ENCODE peak calls at places on chromosomes 3 and 15, in seven cellular contexts. O is effector memory CD4-positive, alpha-beta T cell; M is transverse colon; C is esophagus squamous epithelium; I is PC-9; D is tibial artery; T is heart left ventricle. N is an unnamed sample.
A peak's percentile ranks its signal among the peaks of the same experiment; 100 is the strongest.

GRCh38 chr15:34820110-34820509 is 24.8 kb upstream of the ACTC1 start:
- DNase-seq in C (no peak), M (no peak), O (no peak), D (no peak), T (no peak), I (no peak), N (no peak)

GRCh38 chr15:56471440-56472069 is 6.6 kb upstream of the MNS1 start:
- DNase-seq in D (no peak), O (no peak), I (no peak), M (no peak), T (no peak), C (no peak), N (no peak)

GRCh38 chr3:11558002-11558401 is 85.7 kb downstream of the VGLL4 start:
- DNase-seq in D (no peak), T (no peak), O (no peak), I (no peak), M (no peak), C (no peak), N (no peak)

GRCh38 chr3:27387625-27388024 is 18.4 kb upstream of the NEK10 start:
- DNase-seq in I (no peak), M (no peak), T (no peak), O (no peak), C (no peak), D (no peak), N (no peak)

GRCh38 chr3:58624550-58624949 is 42.0 kb downstream of the FAM3D start:
- DNase-seq in O (no peak), D (no peak), C (no peak), I (no peak), M (no peak), T (no peak), N (no peak)

GRCh38 chr3:124995460-124995994 is 60.3 kb downstream of the HEG1 start:
- DNase-seq in T (peak; percentile 35), M (peak; percentile 65), O (peak; percentile 10), I (peak; percentile 52), C (no peak), D (peak; percentile 68), N (peak; percentile 52)

GRCh38 chr15:30956216-30956803 is 35.1 kb downstream of the MTMR10 start:
- DNase-seq in D (no peak), C (no peak), M (no peak), T (no peak), O (no peak), I (no peak), N (no peak)

GRCh38 chr15:48647963-48648362 is 2.5 kb upstream of the FBN1 start:
- DNase-seq in C (no peak), T (no peak), M (no peak), O (no peak), I (no peak), D (no peak), N (peak; percentile 35)

GRCh38 chr15:92076536-92076935 is 223.0 kb downstream of the SLCO3A1 start:
- DNase-seq in O (no peak), M (no peak), C (no peak), T (no peak), D (no peak), I (no peak), N (no peak)

GRCh38 chr3:17753271-17753992 is 11.0 kb upstream of the TBC1D5 start:
- DNase-seq in I (no peak), T (no peak), M (no peak), D (no peak), O (no peak), C (no peak), N (no peak)

GRCh38 chr3:184327171-184327570 is 10.2 kb upstream of the FAM131A start:
- DNase-seq in M (no peak), I (no peak), T (no peak), D (no peak), O (no peak), C (no peak), N (no peak)

GRCh38 chr15:92158426-92158825 is 235.3 kb upstream of the ST8SIA2 start:
- DNase-seq in D (no peak), T (no peak), M (no peak), C (no peak), O (no peak), I (peak; percentile 83), N (no peak)

GRCh38 chr15:48845123-48845522 is 32.8 kb upstream of the EID1 start:
- DNase-seq in D (no peak), M (no peak), T (no peak), O (no peak), C (no peak), I (no peak), N (no peak)

GRCh38 chr3:98583766-98584165 is 9.6 kb downstream of the CPOX start:
- DNase-seq in M (no peak), T (no peak), D (no peak), I (no peak), O (no peak), C (no peak), N (no peak)

GRCh38 chr3:178850452-178851166 is 221.0 kb downstream of the ZMAT3 start:
- DNase-seq in D (no peak), C (no peak), O (no peak), I (no peak), M (no peak), T (no peak), N (no peak)

GRCh38 chr3:178845446-178846118 is 226.0 kb downstream of the ZMAT3 start:
- DNase-seq in D (no peak), O (no peak), C (no peak), M (no peak), I (no peak), T (no peak), N (no peak)

GRCh38 chr3:178847170-178847569 is 224.4 kb downstream of the ZMAT3 start:
- DNase-seq in C (no peak), D (no peak), I (no peak), T (no peak), M (no peak), O (no peak), N (no peak)

GRCh38 chr3:178849220-178849910 is 222.2 kb downstream of the ZMAT3 start:
- DNase-seq in O (no peak), I (no peak), D (no peak), C (no peak), M (no peak), T (no peak), N (no peak)
- H3K4me3 ChIP-seq in O (no peak overlapping the region), I (no peak overlapping the region), D (no peak overlapping the region), C (no peak overlapping the region), M (no peak overlapping the region), T (no peak overlapping the region), N (no peak overlapping the region)

GRCh38 chr15:40094156-40094555 is 14.5 kb downstream of the BMF start:
- DNase-seq in C (no peak), T (no peak), O (no peak), M (no peak), D (no peak), I (no peak), N (no peak)

GRCh38 chr15:40090774-40091455 is 17.8 kb downstream of the BMF start:
- DNase-seq in O (no peak), M (no peak), D (no peak), C (no peak), T (peak; percentile 28), I (no peak), N (no peak)

GRCh38 chr15:40093224-40093842 is 15.3 kb downstream of the BMF start:
- DNase-seq in C (no peak), T (no peak), M (no peak), O (no peak), D (no peak), I (peak; percentile 68), N (peak; percentile 39)

GRCh38 chr15:40091861-40092415 is 16.7 kb downstream of the BMF start:
- DNase-seq in I (no peak), T (peak; percentile 15), M (no peak), C (no peak), O (no peak), D (no peak), N (peak; percentile 98)

DNA sequence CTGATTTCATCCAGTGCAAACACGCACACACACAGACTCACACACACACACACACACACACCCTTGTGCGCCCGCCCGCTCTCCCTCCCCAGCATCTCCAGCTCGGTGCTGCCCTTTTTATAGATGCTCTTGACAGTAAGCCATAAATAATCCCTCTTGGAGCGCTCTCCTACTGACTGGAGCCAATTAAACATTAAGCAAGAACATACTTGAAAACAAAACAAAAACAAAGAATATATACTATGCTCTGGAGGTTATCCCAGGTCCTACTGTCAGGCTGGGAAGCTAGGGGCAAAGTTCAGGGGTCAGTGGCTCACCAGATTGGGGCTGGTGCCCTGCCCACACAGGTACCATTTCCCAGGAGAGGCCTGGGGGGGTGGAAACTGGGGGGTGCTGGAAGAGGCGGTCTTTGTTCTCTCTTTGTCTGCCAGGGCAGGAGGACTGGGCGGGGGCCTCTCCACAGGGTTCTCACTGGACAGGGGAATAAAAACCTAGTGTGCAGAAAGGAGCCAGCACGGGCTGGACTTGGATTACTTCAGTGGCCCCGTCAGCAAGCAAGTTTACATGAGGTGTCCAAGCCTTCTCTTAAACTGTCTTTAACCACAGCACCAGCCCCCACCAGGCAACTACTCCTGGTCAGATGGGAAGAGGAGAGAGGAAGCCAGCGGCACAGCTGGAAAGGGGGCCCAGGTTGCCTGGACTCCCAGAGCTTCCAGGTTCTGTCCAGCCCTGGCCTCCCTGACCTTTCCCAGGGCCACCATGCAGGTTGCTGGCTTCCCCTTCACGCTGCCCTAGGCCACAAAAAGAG is 16.1 kb downstream of the BMF start:
- DNase-seq in I (no peak), D (peak; percentile 80), C (no peak), O (no peak), T (peak; percentile 78), M (peak; percentile 74), N (peak; percentile 93)
- H3K4me3 ChIP-seq in I (no peak overlapping the region), D (no peak overlapping the region), C (peak overlapping the region; percentile 27), O (no peak overlapping the region), T (no peak overlapping the region), M (no peak overlapping the region), N (no peak overlapping the region)

DNA sequence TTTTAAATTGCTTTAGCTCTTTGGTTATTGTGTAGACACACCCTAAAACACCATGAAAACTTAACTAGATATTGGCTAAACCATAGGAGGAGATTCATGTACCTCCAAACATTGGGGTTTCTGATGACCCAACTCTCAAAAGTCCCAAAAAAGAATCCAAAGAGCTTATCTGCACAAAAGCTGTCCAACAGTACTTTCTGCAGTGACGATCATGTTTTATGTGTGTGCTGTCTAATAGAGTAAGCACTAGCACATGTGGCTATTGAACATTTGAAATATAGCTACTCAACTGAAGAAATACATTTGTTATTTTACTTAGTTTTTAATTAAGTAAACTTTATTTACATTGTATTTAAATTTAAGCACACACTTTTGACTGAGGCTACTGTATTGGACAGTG is 818.2 kb upstream of the LMCD1 start:
- DNase-seq in O (no peak), D (no peak), C (no peak), T (no peak), I (no peak), M (no peak), N (no peak)
- H3K4me3 ChIP-seq in O (no peak overlapping the region), D (no peak overlapping the region), C (no peak overlapping the region), T (no peak overlapping the region), I (no peak overlapping the region), M (no peak overlapping the region), N (no peak overlapping the region)

GRCh38 chr15:40310001-40310959 is 2.5 kb upstream of the PLCB2 start:
- DNase-seq in C (no peak), O (no peak), D (no peak), M (peak; percentile 65), I (no peak), T (peak; percentile 72), N (peak; percentile 75)

GRCh38 chr15:40307421-40308165 is at the start of gene PLCB2:
- DNase-seq in M (peak; percentile 55), D (no peak), C (no peak), I (no peak), T (peak; percentile 52), O (peak; percentile 34), N (no peak)

GRCh38 chr15:40306908-40307307 is 827 bp downstream of the PLCB2 start:
- DNase-seq in O (no peak), D (no peak), C (no peak), I (no peak), M (no peak), T (no peak), N (no peak)

GRCh38 chr15:40309344-40309862 is 1.7 kb upstream of the PLCB2 start:
- DNase-seq in O (no peak), T (no peak), M (no peak), I (no peak), D (no peak), C (no peak), N (no peak)

GRCh38 chr15:40308844-40309189 is 1.1 kb upstream of the PLCB2 start:
- DNase-seq in T (peak; percentile 55), C (no peak), M (peak; percentile 34), D (no peak), O (no peak), I (no peak), N (no peak)
- H3K4me3 ChIP-seq in T (no peak overlapping the region), C (peak overlapping the region; percentile 57), M (no peak overlapping the region), D (peak overlapping the region; percentile 38), O (peak overlapping the region; percentile 95), I (no peak overlapping the region), N (no peak overlapping the region)

N was measured in HAP-1.